ENCODE peak calls at places on chromosome 13, in eight cellular contexts. P is spleen, I is NB4, S is PC-9, R is neural progenitor cell, D is mesothelial cell of epicardium, O is fibroblast of lung, G is bronchial epithelial cell. B is an unnamed sample.

GRCh38 chr13:110183925-110184324 is 123.0 kb downstream of the COL4A1 start:
- DNase-seq in P (no peak), I (no peak), S (no peak), R (no peak), D (no peak), O (no peak), G (no peak), B (no peak)

GRCh38 chr13:97367016-97367415 is 67.0 kb upstream of the RAP2A start:
- DNase-seq in P (no peak), I (peak), S (no peak), R (no peak), D (no peak), O (peak), G (no peak), B (no peak)

GRCh38 chr13:66624302-66624701 is 605.8 kb downstream of the PCDH9 start:
- DNase-seq in P (no peak), I (no peak), S (no peak), R (no peak), D (no peak), O (no peak), G (no peak), B (no peak)

GRCh38 chr13:93794197-93794885 is 567.7 kb downstream of the GPC6 start:
- DNase-seq in P (no peak), I (no peak), S (no peak), R (no peak), D (no peak), O (no peak), G (no peak), B (no peak)

GRCh38 chr13:20125129-20125782 is 35.6 kb downstream of the GJA3 start:
- DNase-seq in P (no peak), I (no peak), S (no peak), R (no peak), D (no peak), O (peak), G (peak), B (no peak)

GRCh38 chr13:94352057-94352456 is 127.4 kb downstream of the DCT start:
- DNase-seq in P (no peak), I (no peak), S (no peak), R (no peak), D (no peak), O (no peak), G (no peak), B (no peak)

GRCh38 chr13:112066624-112067004 is 335 bp upstream of the SOX1 start:
- DNase-seq in P (peak), I (no peak), S (no peak), R (peak), D (peak), O (peak), G (no peak), B (no peak)

GRCh38 chr13:111519041-111519440 is 198.6 kb downstream of the TEX29 start:
- DNase-seq in P (peak), I (no peak), S (no peak), R (no peak), D (no peak), O (no peak), G (no peak), B (no peak)

GRCh38 chr13:112742583-112742982 is 52.7 kb downstream of the ATP11A start:
- DNase-seq in P (peak), I (no peak), S (no peak), R (no peak), D (no peak), O (no peak), G (no peak), B (no peak)

GRCh38 chr13:98033277-98034247 is 80.1 kb downstream of the IPO5 start:
- DNase-seq in P (no peak), I (peak), S (peak), R (peak), D (no peak), O (peak), G (peak), B (no peak)

GRCh38 chr13:44873486-44873885 is 115.8 kb downstream of the NUFIP1 start:
- DNase-seq in P (no peak), I (no peak), S (no peak), R (no peak), D (no peak), O (no peak), G (no peak), B (no peak)

GRCh38 chr13:97193577-97193976 is 28.6 kb upstream of the MBNL2 start:
- DNase-seq in P (no peak), I (no peak), S (no peak), R (no peak), D (no peak), O (no peak), G (no peak), B (no peak)

GRCh38 chr13:34405410-34405809 is 536.7 kb upstream of the NBEA start:
- DNase-seq in P (no peak), I (no peak), S (no peak), R (no peak), D (no peak), O (no peak), G (no peak), B (no peak)

GRCh38 chr13:113729329-113730019 is 29.6 kb upstream of the TMEM255B start:
- DNase-seq in P (peak), I (no peak), S (no peak), R (no peak), D (no peak), O (no peak), G (no peak), B (no peak)

GRCh38 chr13:51795419-51795818 is 8.5 kb downstream of the DHRS12 start:
- DNase-seq in P (no peak), I (no peak), S (no peak), R (no peak), D (no peak), O (no peak), G (no peak), B (no peak)

GRCh38 chr13:46086421-46086922 is 18.4 kb downstream of the CPB2 start:
- DNase-seq in P (no peak), I (no peak), S (peak), R (no peak), D (no peak), O (no peak), G (no peak), B (no peak)

GRCh38 chr13:109836629-109837607 is 50.5 kb upstream of the IRS2 start:
- DNase-seq in P (no peak), I (no peak), S (no peak), R (no peak), D (no peak), O (no peak), G (no peak), B (no peak)

GRCh38 chr13:47459512-47459911 is 541.6 kb downstream of the SUCLA2 start:
- DNase-seq in P (no peak), I (peak), S (no peak), R (peak), D (no peak), O (peak), G (no peak), B (no peak)

GRCh38 chr13:19861762-19862161 is 1.7 kb downstream of the ZMYM5 start:
- DNase-seq in P (no peak), I (peak), S (no peak), R (no peak), D (no peak), O (no peak), G (no peak), B (no peak)

GRCh38 chr13:23921451-23921888 is 24.2 kb upstream of the C1QTNF9B start:
- DNase-seq in P (no peak), I (peak), S (peak), R (peak), D (no peak), O (peak), G (peak), B (no peak)

GRCh38 chr13:112968380-112968909 is 569 bp upstream of the MCF2L start:
- DNase-seq in P (peak), I (no peak), S (peak), R (peak), D (peak), O (no peak), G (no peak), B (peak)

GRCh38 chr13:38173403-38173802 is 176.2 kb upstream of the UFM1 start:
- DNase-seq in P (no peak), I (no peak), S (no peak), R (no peak), D (no peak), O (no peak), G (no peak), B (no peak)

GRCh38 chr13:20358022-20358421 is 125.9 kb upstream of the GJB6 start:
- DNase-seq in P (no peak), I (no peak), S (no peak), R (no peak), D (no peak), O (no peak), G (no peak), B (no peak)

DNA sequence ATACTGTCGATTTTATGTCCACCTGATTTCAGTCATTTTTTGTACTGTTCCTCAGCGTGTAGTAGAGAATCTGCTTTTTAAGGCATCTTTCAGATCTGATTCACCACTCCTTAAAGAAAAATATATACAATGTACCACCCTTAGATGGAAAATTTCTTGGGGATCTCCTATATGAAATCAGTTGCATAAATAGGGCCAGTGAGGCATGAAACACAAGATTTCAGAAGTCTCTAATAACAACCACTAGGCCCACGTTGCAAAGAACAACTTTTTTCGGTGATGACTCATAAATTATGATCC is 1.4 kb downstream of the USP12 start:
- DNase-seq in P (no peak), I (peak), S (no peak), R (no peak), D (no peak), O (peak), G (peak), B (no peak)
- TF ChIP-seq CTCF in P (no peak), I (no peak), S (no peak), R (no peak), D (no peak), O (no peak), G (no peak), B (no peak)

DNA sequence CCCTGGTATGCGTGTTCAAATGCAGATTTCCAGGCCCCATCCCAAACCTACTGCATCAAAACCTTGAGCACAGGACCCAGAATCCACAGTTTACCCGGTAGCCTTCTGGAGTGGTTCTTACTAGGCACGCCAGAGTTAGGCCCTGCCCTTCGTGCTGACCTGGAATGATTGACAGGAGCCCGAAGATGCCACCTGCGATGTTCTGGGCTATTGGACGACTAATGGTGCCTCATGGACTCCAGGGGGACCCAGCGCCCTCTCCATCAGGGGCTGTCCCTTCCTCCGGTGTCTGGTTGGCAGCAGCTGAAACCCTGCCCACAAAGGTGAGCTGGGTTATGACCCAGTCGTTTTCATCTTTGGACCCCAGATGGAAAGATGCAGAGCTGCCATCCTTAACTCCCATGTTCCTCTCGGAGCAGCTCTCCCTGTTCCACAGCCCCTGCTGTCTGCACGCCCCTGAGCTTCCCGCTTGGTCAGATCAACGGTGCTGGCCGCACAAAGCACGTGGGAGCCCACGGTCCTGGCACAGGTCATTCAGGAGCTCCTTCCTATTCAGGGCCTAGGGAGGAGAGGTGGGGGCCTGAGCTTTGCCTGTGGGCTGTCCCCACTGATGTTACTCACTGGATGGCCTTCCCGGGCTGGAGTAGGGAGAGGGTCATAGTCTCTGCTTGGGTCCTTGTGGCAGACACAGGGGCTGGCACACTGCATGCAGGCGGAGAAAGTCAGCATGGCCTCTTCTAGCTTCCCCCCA is 65.8 kb downstream of the GPR12 start:
- DNase-seq in P (no peak), I (no peak), S (no peak), R (no peak), D (no peak), O (no peak), G (no peak), B (no peak)
- TF ChIP-seq CTCF in P (no peak), I (no peak), S (no peak), R (no peak), D (no peak), O (no peak), G (no peak), B (no peak)

DNA sequence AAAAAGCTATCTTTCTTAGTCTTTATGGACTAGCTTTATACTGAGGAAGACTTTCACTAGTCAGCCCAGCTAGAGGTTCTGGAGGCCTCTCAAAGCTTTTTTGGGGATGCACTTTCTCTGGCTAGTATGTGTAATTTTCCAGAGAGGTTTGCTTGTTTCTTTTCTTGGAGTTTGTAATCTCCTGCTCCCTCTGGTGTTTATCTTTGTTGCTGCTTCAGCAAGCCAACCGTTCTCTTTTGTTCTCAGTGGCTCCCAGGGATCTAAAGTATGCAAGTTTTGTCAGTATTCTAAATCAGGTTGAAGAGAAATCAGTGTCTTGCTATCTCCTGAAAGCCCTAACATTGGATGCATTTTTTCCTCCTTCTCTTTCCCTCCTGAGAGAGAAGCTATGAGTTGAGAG is 121.1 kb upstream of the MYO16 start:
- DNase-seq in P (no peak), I (peak), S (no peak), R (peak), D (no peak), O (peak), G (peak), B (no peak)
- TF ChIP-seq CTCF in P (peak), I (peak), S (peak), R (peak), D (no peak), O (peak), G (peak), B (peak)

GRCh38 chr13:96141032-96141431 is 51.1 kb downstream of the HS6ST3 start:
- DNase-seq in P (no peak), I (peak), S (no peak), R (peak), D (no peak), O (peak), G (peak), B (no peak)
- TF ChIP-seq CTCF in P (no peak), I (peak), S (peak), R (peak), D (no peak), O (peak), G (peak), B (peak)

GRCh38 chr13:65336106-65336603 is 1894.0 kb downstream of the PCDH9 start:
- DNase-seq in P (no peak), I (no peak), S (no peak), R (no peak), D (no peak), O (no peak), G (no peak), B (no peak)
- TF ChIP-seq CTCF in P (no peak), I (no peak), S (no peak), R (no peak), D (no peak), O (no peak), G (no peak), B (no peak)

B was measured in progenitor cell of endocrine pancreas.